ENCODE peak calls at places on chromosomes 2 and 18, in six cellular contexts. S, A, G, E, Z and N are unnamed samples.

GRCh38 chr2:17878222-17879136 is at the start of gene KCNS3:
- DNase-seq in E (peak; percentile 68), S (no peak), Z (peak; percentile 23), A (no peak), G (peak; percentile 67), N (no peak)

GRCh38 chr2:187102381-187102780 is 253.4 kb upstream of the ZSWIM2 start:
- DNase-seq in E (no peak), A (no peak), S (peak; percentile 8), Z (peak; percentile 4), G (no peak), N (no peak)

GRCh38 chr2:189298481-189298880 is 118.9 kb upstream of the COL5A2 start:
- DNase-seq in E (no peak), G (no peak), S (no peak), A (peak; percentile 74), Z (peak; percentile 39), N (no peak)

GRCh38 chr2:145744541-145745386 is 1224.8 kb upstream of the ZEB2 start:
- DNase-seq in A (peak; percentile 99), Z (peak; percentile 85), G (no peak), E (no peak), S (peak; percentile 87), N (no peak)

GRCh38 chr2:113357071-113357470 is 78.3 kb upstream of the PAX8 start:
- DNase-seq in Z (no peak), A (no peak), G (no peak), S (no peak), E (no peak), N (no peak)

GRCh38 chr2:27582129-27582694 is 630 bp upstream of the ZNF512 start:
- DNase-seq in G (no peak), Z (no peak), E (no peak), S (no peak), A (no peak), N (no peak)

GRCh38 chr2:201532686-201533304 is 81.3 kb downstream of the STRADB start:
- DNase-seq in Z (peak; percentile 55), E (no peak), S (peak; percentile 90), A (peak; percentile 96), G (no peak), N (peak; percentile 59)

GRCh38 chr18:24656044-24656443 is 195.6 kb downstream of the HRH4 start:
- DNase-seq in E (no peak), Z (no peak), G (no peak), A (no peak), S (no peak), N (no peak)

GRCh38 chr18:62438402-62438801 is 84.4 kb upstream of the ZCCHC2 start:
- DNase-seq in Z (no peak), E (no peak), G (peak; percentile 56), A (no peak), S (no peak), N (no peak)

GRCh38 chr2:85531585-85531984 is 7.4 kb upstream of the MAT2A start:
- DNase-seq in Z (no peak), A (no peak), S (no peak), G (no peak), E (no peak), N (no peak)

GRCh38 chr2:137862651-137863050 is 101.6 kb upstream of the HNMT start:
- DNase-seq in A (no peak), S (no peak), E (no peak), G (no peak), Z (no peak), N (no peak)

GRCh38 chr2:169012812-169013627 is 18.1 kb downstream of the ABCB11 start:
- DNase-seq in E (no peak), S (peak; percentile 12), Z (peak; percentile 87), G (no peak), A (no peak), N (no peak)

GRCh38 chr2:70374616-70375015 is 72.7 kb upstream of the FAM136A start:
- DNase-seq in A (no peak), S (no peak), G (no peak), Z (no peak), E (no peak), N (no peak)

GRCh38 chr18:45562567-45563479 is 52.5 kb upstream of the SLC14A2 start:
- DNase-seq in A (no peak), E (peak; percentile 91), Z (no peak), G (no peak), S (no peak), N (no peak)

GRCh38 chr2:234292205-234292954 is 204.5 kb downstream of the ARL4C start:
- DNase-seq in Z (peak; percentile 83), S (no peak), E (no peak), G (no peak), A (peak; percentile 79), N (no peak)

GRCh38 chr2:71530987-71531332 is 77.6 kb downstream of the DYSF start:
- DNase-seq in Z (no peak), E (no peak), S (no peak), A (no peak), G (no peak), N (no peak)
- TF ChIP-seq CTCF in Z (no peak), E (no peak), S (no peak), A (no peak), G (no peak), N (no peak)

GRCh38 chr2:108988076-108988795 is 784 bp downstream of the EDAR start:
- DNase-seq in E (no peak), G (no peak), Z (no peak), S (no peak), A (no peak), N (no peak)
- H3K4me3 ChIP-seq in E (no peak overlapping the region), G (peak overlapping the region; percentile 19), Z (no peak overlapping the region), S (no peak overlapping the region), A (no peak overlapping the region), N (no peak overlapping the region)

GRCh38 chr2:3472966-3473365 is 46.4 kb downstream of the ADI1 start:
- DNase-seq in Z (no peak), E (no peak), G (no peak), A (no peak), S (no peak), N (no peak)
- TF ChIP-seq CTCF in Z (no peak), E (no peak), G (no peak), A (no peak), S (no peak), N (no peak)

GRCh38 chr2:97715951-97716694 is 2.7 kb downstream of the ZAP70 start:
- DNase-seq in Z (no peak), G (peak; percentile 7), A (no peak), S (no peak), E (peak; percentile 56), N (no peak)

GRCh38 chr2:97713296-97714083 is at the start of gene ZAP70:
- DNase-seq in A (no peak), E (peak; percentile 57), G (peak; percentile 19), S (no peak), Z (no peak), N (no peak)

GRCh38 chr2:97716695-97717617 is 3.6 kb downstream of the ZAP70 start:
- DNase-seq in Z (no peak), E (peak; percentile 57), S (no peak), A (no peak), G (peak; percentile 10), N (no peak)

GRCh38 chr2:97714084-97714949 is 941 bp downstream of the ZAP70 start:
- DNase-seq in Z (no peak), S (no peak), A (no peak), G (peak; percentile 12), E (peak; percentile 56), N (no peak)

GRCh38 chr2:97714950-97715652 is 1.7 kb downstream of the ZAP70 start:
- DNase-seq in S (no peak), Z (no peak), E (peak; percentile 50), A (no peak), G (peak; percentile 12), N (no peak)
- H3K4me3 ChIP-seq in S (no peak overlapping the region), Z (no peak overlapping the region), E (no peak overlapping the region), A (no peak overlapping the region), G (no peak overlapping the region), N (no peak overlapping the region)

GRCh38 chr2:64625352-64626145 is 28.2 kb downstream of the SERTAD2 start:
- DNase-seq in A (no peak), Z (no peak), S (no peak), G (no peak), E (no peak), N (no peak)
- TF ChIP-seq CTCF in A (no peak), Z (no peak), S (no peak), G (no peak), E (no peak), N (no peak)

DNA sequence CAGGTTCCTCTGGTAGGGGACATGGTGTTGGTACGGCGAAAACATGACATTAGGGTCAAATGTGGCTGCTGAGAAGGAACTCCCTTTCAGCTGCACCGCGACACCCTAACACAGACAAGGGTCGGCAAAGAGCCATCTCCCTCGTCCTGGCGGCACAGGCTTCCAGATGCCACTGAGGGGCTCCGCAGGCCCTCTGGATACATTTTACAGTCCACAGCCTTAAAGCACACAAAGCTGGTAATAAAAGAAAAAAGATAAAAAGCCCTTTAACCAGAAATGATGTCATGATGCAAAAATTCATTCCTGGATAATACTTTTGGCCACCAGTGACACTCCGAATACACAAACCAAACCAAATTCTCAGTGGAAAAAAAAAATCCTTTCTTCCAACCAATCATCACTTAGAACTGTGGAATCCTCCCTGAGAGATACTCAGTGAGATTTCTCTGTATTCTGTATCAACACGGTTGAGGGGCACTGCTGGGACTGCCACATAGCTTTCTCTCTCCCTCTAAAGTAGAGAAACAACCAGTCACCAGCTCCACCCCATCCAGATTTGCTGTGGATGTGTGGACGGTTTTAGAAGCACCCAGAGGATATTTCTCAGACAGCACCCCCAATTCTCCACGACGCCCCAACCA is 174.8 kb downstream of the HDAC4 start:
- DNase-seq in Z (peak; percentile 88), S (peak; percentile 69), G (no peak), E (peak; percentile 62), A (peak; percentile 80), N (peak; percentile 42)
- H3K4me3 ChIP-seq in Z (no peak overlapping the region), S (no peak overlapping the region), G (no peak overlapping the region), E (no peak overlapping the region), A (no peak overlapping the region), N (no peak overlapping the region)

DNA sequence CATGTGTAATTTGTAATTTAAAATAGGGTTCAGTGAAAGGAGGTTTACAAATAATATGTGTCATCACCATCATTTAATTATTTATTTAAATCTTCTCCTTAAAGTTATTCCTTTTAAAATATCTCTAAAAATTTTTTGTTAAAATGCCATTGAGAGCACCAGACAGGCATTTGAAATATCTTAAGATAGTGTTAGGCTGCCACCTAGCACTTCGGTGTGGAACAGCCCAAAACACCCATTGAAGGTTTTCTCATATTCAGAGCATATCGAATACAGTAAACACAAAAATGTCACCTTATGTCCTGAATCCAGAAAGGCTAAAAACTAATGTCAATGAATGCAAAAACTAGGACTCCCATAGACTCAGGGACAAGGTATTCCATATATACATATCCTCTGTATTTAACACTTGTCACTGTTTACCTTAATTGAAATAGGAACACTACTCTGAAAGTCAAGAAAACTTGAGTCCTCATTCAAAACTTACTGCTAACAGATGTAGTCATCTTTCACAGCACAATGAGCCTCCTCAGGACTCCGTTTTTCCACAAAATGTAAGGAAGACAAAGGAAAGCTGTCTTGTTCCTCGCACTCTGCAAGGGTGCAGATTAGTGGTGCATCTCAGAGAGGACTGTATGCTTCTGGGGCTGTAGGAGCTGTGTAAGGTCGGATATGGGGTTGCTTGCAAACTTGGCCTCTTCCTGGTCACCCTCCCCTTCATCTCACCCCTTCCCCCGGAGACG is 329.5 kb downstream of the PAX3 start:
- DNase-seq in Z (peak; percentile 50), G (no peak), S (peak; percentile 69), E (no peak), A (peak; percentile 20), N (peak; percentile 7)
- TF ChIP-seq CTCF in Z (peak; percentile 63), G (peak; percentile 62), S (peak; percentile 82), E (peak; percentile 58), A (peak; percentile 88), N (peak; percentile 70)